ENCODE peak calls at places on chromosomes 3 and 15, in five cellular contexts. N is CD8-positive, alpha-beta T cell; L is uterus; M is cardiac muscle cell; W is kidney. A is an unnamed sample.

GRCh38 chr3:59803269-59803668 is 753.4 kb upstream of the CFAP20DC start:
- DNase-seq in N (no peak), L (no peak), M (no peak), W (no peak), A (no peak)

GRCh38 chr3:112508261-112508660 is 9.0 kb upstream of the BTLA start:
- DNase-seq in N (no peak), L (no peak), M (no peak), W (no peak), A (no peak)

GRCh38 chr3:154214320-154214719 is 93.1 kb downstream of the ARHGEF26 start:
- DNase-seq in N (no peak), L (no peak), M (no peak), W (no peak), A (no peak)

GRCh38 chr3:126983276-126983652 is 349 bp downstream of the PLXNA1 start:
- DNase-seq in N (no peak), L (no peak), M (peak; percentile 40), W (no peak), A (no peak)

GRCh38 chr3:152779649-152780048 is 55.3 kb upstream of the P2RY1 start:
- DNase-seq in N (no peak), L (no peak), M (no peak), W (no peak), A (no peak)

GRCh38 chr3:23055733-23056376 is 147.3 kb upstream of the UBE2E2 start:
- DNase-seq in N (no peak), L (no peak), M (no peak), W (no peak), A (no peak)

GRCh38 chr15:31465083-31465955 is 138.7 kb downstream of the KLF13 start:
- DNase-seq in N (no peak), L (no peak), M (no peak), W (peak; percentile 57), A (no peak)

GRCh38 chr3:67083277-67083676 is 85.2 kb downstream of the KBTBD8 start:
- DNase-seq in N (peak; percentile 37), L (no peak), M (no peak), W (no peak), A (peak; percentile 76)

GRCh38 chr3:126468028-126468891 is 7.4 kb downstream of the ZXDC start:
- DNase-seq in N (no peak), L (peak; percentile 17), M (no peak), W (peak; percentile 71), A (no peak)

DNA sequence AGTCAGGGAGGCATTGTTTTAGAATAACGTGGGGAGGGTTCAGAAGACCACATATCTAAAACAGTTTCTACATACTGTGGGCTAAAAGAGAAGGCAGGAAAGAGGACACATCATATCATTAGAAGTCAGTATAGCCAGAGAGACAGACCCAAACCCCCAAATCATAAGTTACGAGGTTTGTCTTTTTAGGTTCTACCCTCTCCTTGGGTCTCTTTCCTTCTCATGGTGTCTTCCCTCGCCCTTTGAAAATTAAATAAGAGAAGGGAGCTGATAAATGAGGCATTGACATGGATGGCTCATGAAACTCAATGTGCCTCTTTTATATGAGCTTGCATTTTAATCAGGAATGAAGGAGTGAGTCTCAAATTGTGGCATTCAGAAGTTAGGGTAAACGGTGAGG is 3.4 kb downstream of the UPK1B start:
- DNase-seq in N (no peak), L (no peak), M (no peak), W (no peak), A (no peak)
- H3K4me3 ChIP-seq in N (no peak overlapping the region), L (no peak overlapping the region), M (no peak overlapping the region), W (no peak overlapping the region), A (no peak overlapping the region)

GRCh38 chr3:124620600-124621063 is 109.6 kb upstream of the UMPS start:
- DNase-seq in N (peak; percentile 10), L (no peak), M (no peak), W (no peak), A (peak; percentile 4)
- H3K27ac ChIP-seq in N (no peak overlapping the region), L (no peak overlapping the region), M (peak overlapping the region; percentile 67), W (no peak overlapping the region), A (no peak overlapping the region)

GRCh38 chr3:9820944-9821343 is 10.9 kb downstream of the TTLL3 start:
- DNase-seq in N (no peak), L (no peak), M (peak; percentile 52), W (no peak), A (peak; percentile 15)
- TF ChIP-seq CTCF in N (no peak), L (no peak), M (peak; percentile 49), W (no peak), A (peak; percentile 60)

DNA sequence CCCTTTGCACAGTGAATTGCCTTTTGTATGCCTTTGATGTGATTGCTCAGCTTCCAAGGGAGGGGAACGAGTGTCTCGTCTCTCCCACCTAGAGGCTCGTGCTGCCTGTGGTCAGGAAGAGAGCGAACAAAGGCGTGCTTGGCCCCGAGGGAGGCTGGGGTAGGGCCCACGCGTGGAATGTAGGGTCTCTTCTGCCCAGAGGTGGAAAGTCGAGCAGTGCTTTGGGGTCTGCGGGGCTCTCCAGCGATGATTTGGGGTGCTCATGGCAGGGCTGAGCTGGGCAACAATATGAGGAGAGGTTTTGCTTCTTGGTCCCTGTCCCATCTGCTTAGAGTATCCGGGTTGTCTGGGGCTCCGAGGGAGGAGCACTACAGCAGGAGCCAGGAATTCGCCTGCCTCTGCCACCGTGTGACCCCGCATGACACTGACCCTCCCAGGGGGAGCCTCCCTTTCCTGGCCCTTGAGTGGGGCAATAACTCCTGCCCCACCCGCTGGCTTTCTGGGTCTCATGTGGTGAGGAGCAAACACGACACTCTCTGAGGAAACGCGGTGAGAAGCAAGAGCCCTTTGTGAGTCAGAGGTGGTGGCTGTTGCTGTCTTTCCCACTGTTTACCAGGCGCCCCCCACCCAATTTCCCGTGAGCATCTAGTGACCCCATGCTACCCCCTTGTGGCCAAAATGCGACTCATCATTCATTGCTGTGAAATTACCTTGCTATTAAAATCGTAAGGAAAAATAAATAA is 29.6 kb downstream of the CCNL1 start:
- DNase-seq in N (peak; percentile 64), L (peak; percentile 46), M (peak; percentile 85), W (peak; percentile 76), A (peak; percentile 46)
- H3K4me3 ChIP-seq in N (peak overlapping the region; percentile 14), L (no peak overlapping the region), M (no peak overlapping the region), W (no peak overlapping the region), A (no peak overlapping the region)

DNA sequence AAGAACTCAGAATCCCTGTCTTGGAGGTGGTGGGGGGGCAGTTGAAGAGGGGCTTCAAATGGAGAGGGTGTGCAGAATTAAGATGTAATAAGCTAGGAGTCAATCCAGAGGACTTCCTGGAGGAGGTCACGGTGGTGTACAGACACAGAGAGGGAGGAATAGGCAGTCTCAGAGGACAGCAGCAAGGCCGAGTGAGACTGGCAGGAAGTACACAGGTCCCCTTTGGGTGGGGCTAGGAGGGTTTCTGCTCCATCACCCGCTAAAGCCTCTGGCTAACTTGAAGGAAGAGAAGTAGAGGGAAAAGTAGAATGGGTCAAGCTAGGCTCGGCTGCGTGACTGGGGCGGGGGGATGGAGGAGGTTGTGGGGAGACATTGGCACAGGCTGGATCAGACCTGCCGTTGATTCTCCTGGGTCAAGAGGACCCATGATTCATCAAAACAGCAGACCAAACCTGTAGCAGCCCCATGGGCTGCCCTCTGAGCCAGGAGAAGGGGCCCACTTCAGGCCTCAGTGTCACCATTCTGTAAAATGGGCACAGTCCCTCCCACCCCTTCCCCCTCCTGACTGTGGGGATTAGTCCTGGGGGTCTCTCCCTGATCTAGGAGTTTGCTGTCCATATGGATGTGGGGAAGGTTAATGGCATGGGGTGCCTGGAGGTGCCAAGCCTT is 16.9 kb downstream of the CSPG4 start:
- DNase-seq in N (no peak), L (no peak), M (no peak), W (no peak), A (peak; percentile 46)
- H3K27ac ChIP-seq in N (no peak overlapping the region), L (peak overlapping the region; percentile 92), M (no peak overlapping the region), W (no peak overlapping the region), A (no peak overlapping the region)

A was measured in OCI-LY7.